ENCODE peak calls at places on chromosomes 6 and 20, in four cellular contexts. T is NCI-H1105; Z is activated T-cell treated with anti-CD3 and anti-CD28 coated beads, Interleukin-2, amount 50 U/mL, for 4 hours; C is GM04504. F is an unnamed sample.

GRCh38 chr6:90062667-90063066 is 168.4 kb downstream of the GJA10 start:
- DNase-seq in C (no peak), Z (no peak), T (no peak), F (no peak)

GRCh38 chr6:167350322-167350721 is 25.4 kb downstream of the TTLL2 start:
- DNase-seq in C (no peak), Z (peak; percentile 10), T (no peak), F (no peak)

GRCh38 chr6:39268721-39269120 is 39.4 kb upstream of the KCNK5 start:
- DNase-seq in T (no peak), C (no peak), Z (no peak), F (no peak)

GRCh38 chr20:50245561-50246366 is 55.1 kb downstream of the CEBPB start:
- DNase-seq in Z (no peak), T (no peak), C (peak; percentile 41), F (peak; percentile 92)

GRCh38 chr20:43942213-43942590 is 27.6 kb downstream of the TOX2 start:
- DNase-seq in T (no peak), C (no peak), Z (no peak), F (no peak)

GRCh38 chr6:114638346-114638745 is 295.5 kb upstream of the HS3ST5 start:
- DNase-seq in C (no peak), T (no peak), Z (no peak), F (peak; percentile 12)

GRCh38 chr20:45341939-45342862 is 6.0 kb downstream of the SDC4 start:
- DNase-seq in Z (no peak), T (no peak), C (no peak), F (no peak)

GRCh38 chr6:26126394-26127221 is 39.4 kb downstream of the HFE start:
- DNase-seq in T (no peak), C (no peak), Z (no peak), F (peak; percentile 20)

GRCh38 chr6:52511572-52512151 is 65.2 kb downstream of the TRAM2 start:
- DNase-seq in C (no peak), T (no peak), Z (no peak), F (peak; percentile 91)

GRCh38 chr6:43736211-43736786 is 33.7 kb upstream of the VEGFA start:
- DNase-seq in Z (no peak), T (no peak), C (no peak), F (no peak)

GRCh38 chr6:113683968-113684367 is 173.2 kb upstream of the MARCKS start:
- DNase-seq in C (no peak), Z (no peak), T (no peak), F (no peak)

GRCh38 chr6:25889877-25890853 is 16.1 kb upstream of the SLC17A3 start:
- DNase-seq in C (peak; percentile 10), T (peak; percentile 51), Z (no peak), F (no peak)

GRCh38 chr6:16403831-16404230 is 165.4 kb downstream of the GMPR start:
- DNase-seq in Z (no peak), T (no peak), C (no peak), F (no peak)

GRCh38 chr6:105263685-105264298 is 84.0 kb upstream of the POPDC3 start:
- DNase-seq in C (no peak), T (no peak), Z (no peak), F (no peak)

GRCh38 chr20:16052406-16052805 is 520.8 kb downstream of the KIF16B start:
- DNase-seq in T (no peak), Z (no peak), C (no peak), F (no peak)

F was measured in MG63.